ENCODE peak calls at places on chromosomes 3 and 15, in seven cellular contexts. One of them, this sample, is unnamed.

GRCh38 chr15:42035362-42035761 is 14.5 kb upstream of the PLA2G4E start:
- DNase-seq in dermis blood vessel endothelial cell: no peak
- DNase-seq in GM18507: peak
- DNase-seq in astrocyte of the spinal cord: no peak
- DNase-seq in CD8-positive, alpha-beta T cell: no peak
- DNase-seq in NCI-H69: no peak
- DNase-seq in AG08396: no peak
- DNase-seq in this sample: no peak

GRCh38 chr3:153614563-153614962 is 452.5 kb downstream of the RAP2B start:
- DNase-seq in dermis blood vessel endothelial cell: peak
- DNase-seq in GM18507: no peak
- DNase-seq in astrocyte of the spinal cord: peak
- DNase-seq in CD8-positive, alpha-beta T cell: no peak
- DNase-seq in NCI-H69: peak
- DNase-seq in AG08396: peak
- DNase-seq in this sample: no peak

GRCh38 chr3:159239054-159239453 is 437.2 kb downstream of the MFSD1 start:
- DNase-seq in dermis blood vessel endothelial cell: no peak
- DNase-seq in GM18507: no peak
- DNase-seq in astrocyte of the spinal cord: peak
- DNase-seq in CD8-positive, alpha-beta T cell: no peak
- DNase-seq in NCI-H69: peak
- DNase-seq in AG08396: no peak
- DNase-seq in this sample: no peak

GRCh38 chr15:29067949-29068348 is 182.2 kb downstream of the APBA2 start:
- DNase-seq in dermis blood vessel endothelial cell: no peak
- DNase-seq in GM18507: no peak
- DNase-seq in astrocyte of the spinal cord: no peak
- DNase-seq in CD8-positive, alpha-beta T cell: no peak
- DNase-seq in NCI-H69: no peak
- DNase-seq in AG08396: no peak
- DNase-seq in this sample: no peak

GRCh38 chr3:9059489-9060400 is 96.5 kb upstream of the RAD18 start:
- DNase-seq in dermis blood vessel endothelial cell: no peak
- DNase-seq in GM18507: no peak
- DNase-seq in astrocyte of the spinal cord: no peak
- DNase-seq in CD8-positive, alpha-beta T cell: no peak
- DNase-seq in NCI-H69: no peak
- DNase-seq in AG08396: no peak
- DNase-seq in this sample: no peak

GRCh38 chr3:46934508-46935167 is 41.9 kb downstream of the CCDC12 start:
- DNase-seq in dermis blood vessel endothelial cell: peak
- DNase-seq in GM18507: no peak
- DNase-seq in astrocyte of the spinal cord: peak
- DNase-seq in CD8-positive, alpha-beta T cell: no peak
- DNase-seq in NCI-H69: peak
- DNase-seq in AG08396: no peak
- DNase-seq in this sample: no peak

GRCh38 chr15:64361259-64361658 is 5.3 kb upstream of the CSNK1G1 start:
- DNase-seq in dermis blood vessel endothelial cell: no peak
- DNase-seq in GM18507: no peak
- DNase-seq in astrocyte of the spinal cord: no peak
- DNase-seq in CD8-positive, alpha-beta T cell: no peak
- DNase-seq in NCI-H69: no peak
- DNase-seq in AG08396: no peak
- DNase-seq in this sample: no peak

GRCh38 chr3:47661121-47661752 is 82.6 kb upstream of the CSPG5 start:
- DNase-seq in dermis blood vessel endothelial cell: peak
- DNase-seq in GM18507: no peak
- DNase-seq in astrocyte of the spinal cord: peak
- DNase-seq in CD8-positive, alpha-beta T cell: no peak
- DNase-seq in NCI-H69: no peak
- DNase-seq in AG08396: peak
- DNase-seq in this sample: no peak

GRCh38 chr3:64264491-64265109 is 39.3 kb upstream of the PRICKLE2 start:
- DNase-seq in dermis blood vessel endothelial cell: no peak
- DNase-seq in GM18507: no peak
- DNase-seq in astrocyte of the spinal cord: peak
- DNase-seq in CD8-positive, alpha-beta T cell: no peak
- DNase-seq in NCI-H69: peak
- DNase-seq in AG08396: no peak
- DNase-seq in this sample: no peak

GRCh38 chr3:67327582-67327981 is 326.8 kb downstream of the SUCLG2 start:
- DNase-seq in dermis blood vessel endothelial cell: no peak
- DNase-seq in GM18507: no peak
- DNase-seq in astrocyte of the spinal cord: no peak
- DNase-seq in CD8-positive, alpha-beta T cell: no peak
- DNase-seq in NCI-H69: no peak
- DNase-seq in AG08396: no peak
- DNase-seq in this sample: no peak

GRCh38 chr3:98954806-98955205 is 53.3 kb upstream of the DCBLD2 start:
- DNase-seq in dermis blood vessel endothelial cell: peak
- DNase-seq in GM18507: no peak
- DNase-seq in astrocyte of the spinal cord: no peak
- DNase-seq in CD8-positive, alpha-beta T cell: no peak
- DNase-seq in NCI-H69: no peak
- DNase-seq in AG08396: no peak
- DNase-seq in this sample: no peak

GRCh38 chr15:68420186-68420684 is 11.7 kb downstream of the ITGA11 start:
- DNase-seq in dermis blood vessel endothelial cell: no peak
- DNase-seq in GM18507: no peak
- DNase-seq in astrocyte of the spinal cord: no peak
- DNase-seq in CD8-positive, alpha-beta T cell: no peak
- DNase-seq in NCI-H69: peak
- DNase-seq in AG08396: no peak
- DNase-seq in this sample: no peak

GRCh38 chr15:41888662-41889253 is 5.1 kb downstream of the SPTBN5 start:
- DNase-seq in dermis blood vessel endothelial cell: no peak
- DNase-seq in GM18507: no peak
- DNase-seq in astrocyte of the spinal cord: no peak
- DNase-seq in CD8-positive, alpha-beta T cell: no peak
- DNase-seq in NCI-H69: no peak
- DNase-seq in AG08396: no peak
- DNase-seq in this sample: no peak

GRCh38 chr15:71152542-71152941 is 37.3 kb downstream of the THSD4 start:
- DNase-seq in dermis blood vessel endothelial cell: peak
- DNase-seq in GM18507: no peak
- DNase-seq in astrocyte of the spinal cord: no peak
- DNase-seq in CD8-positive, alpha-beta T cell: no peak
- DNase-seq in NCI-H69: no peak
- DNase-seq in AG08396: no peak
- DNase-seq in this sample: no peak

GRCh38 chr15:70853270-70853854 is 595 bp downstream of the LARP6 start:
- DNase-seq in dermis blood vessel endothelial cell: peak
- DNase-seq in GM18507: no peak
- DNase-seq in astrocyte of the spinal cord: peak
- DNase-seq in CD8-positive, alpha-beta T cell: no peak
- DNase-seq in NCI-H69: peak
- DNase-seq in AG08396: peak
- DNase-seq in this sample: no peak

GRCh38 chr3:193885832-193886231 is 250.1 kb upstream of the HES1 start:
- DNase-seq in dermis blood vessel endothelial cell: peak
- DNase-seq in GM18507: no peak
- DNase-seq in astrocyte of the spinal cord: no peak
- DNase-seq in CD8-positive, alpha-beta T cell: no peak
- DNase-seq in NCI-H69: peak
- DNase-seq in AG08396: no peak
- DNase-seq in this sample: no peak

GRCh38 chr3:185740133-185740532 is 84.7 kb downstream of the IGF2BP2 start:
- DNase-seq in dermis blood vessel endothelial cell: no peak
- DNase-seq in GM18507: no peak
- DNase-seq in astrocyte of the spinal cord: no peak
- DNase-seq in CD8-positive, alpha-beta T cell: no peak
- DNase-seq in NCI-H69: no peak
- DNase-seq in AG08396: no peak
- DNase-seq in this sample: no peak

GRCh38 chr15:89767411-89767915 is 8.7 kb upstream of the MESP2 start:
- DNase-seq in dermis blood vessel endothelial cell: no peak
- DNase-seq in GM18507: no peak
- DNase-seq in astrocyte of the spinal cord: no peak
- DNase-seq in CD8-positive, alpha-beta T cell: no peak
- DNase-seq in NCI-H69: no peak
- DNase-seq in AG08396: no peak
- DNase-seq in this sample: no peak

GRCh38 chr15:58015565-58015964 is 49.9 kb downstream of the ALDH1A2 start:
- DNase-seq in dermis blood vessel endothelial cell: no peak
- DNase-seq in GM18507: no peak
- DNase-seq in astrocyte of the spinal cord: peak
- DNase-seq in CD8-positive, alpha-beta T cell: no peak
- DNase-seq in NCI-H69: no peak
- DNase-seq in AG08396: no peak
- DNase-seq in this sample: no peak

GRCh38 chr15:80059786-80060489 is 462 bp downstream of the ZFAND6 start:
- DNase-seq in dermis blood vessel endothelial cell: peak
- DNase-seq in GM18507: peak
- DNase-seq in astrocyte of the spinal cord: no peak
- DNase-seq in CD8-positive, alpha-beta T cell: no peak
- DNase-seq in NCI-H69: peak
- DNase-seq in AG08396: peak
- DNase-seq in this sample: peak

GRCh38 chr3:45078910-45079522 is 52.9 kb downstream of the CLEC3B start:
- DNase-seq in dermis blood vessel endothelial cell: peak
- DNase-seq in GM18507: no peak
- DNase-seq in astrocyte of the spinal cord: no peak
- DNase-seq in CD8-positive, alpha-beta T cell: no peak
- DNase-seq in NCI-H69: no peak
- DNase-seq in AG08396: no peak
- DNase-seq in this sample: no peak

GRCh38 chr3:189513281-189514151 is 117.7 kb upstream of the TP63 start:
- DNase-seq in dermis blood vessel endothelial cell: no peak
- DNase-seq in GM18507: no peak
- DNase-seq in astrocyte of the spinal cord: no peak
- DNase-seq in CD8-positive, alpha-beta T cell: no peak
- DNase-seq in NCI-H69: peak
- DNase-seq in AG08396: no peak
- DNase-seq in this sample: no peak

GRCh38 chr3:39849992-39850706 is 40.7 kb downstream of the MYRIP start:
- DNase-seq in dermis blood vessel endothelial cell: no peak
- DNase-seq in GM18507: no peak
- DNase-seq in astrocyte of the spinal cord: no peak
- DNase-seq in CD8-positive, alpha-beta T cell: no peak
- DNase-seq in NCI-H69: peak
- DNase-seq in AG08396: no peak
- DNase-seq in this sample: no peak

GRCh38 chr3:171187706-171188290 is 161.3 kb upstream of the SLC2A2 start:
- DNase-seq in dermis blood vessel endothelial cell: peak
- DNase-seq in GM18507: no peak
- DNase-seq in astrocyte of the spinal cord: no peak
- DNase-seq in CD8-positive, alpha-beta T cell: no peak
- DNase-seq in NCI-H69: peak
- DNase-seq in AG08396: peak
- DNase-seq in this sample: peak

GRCh38 chr3:57733790-57734189 is 22.3 kb upstream of the SLMAP start:
- DNase-seq in dermis blood vessel endothelial cell: no peak
- DNase-seq in GM18507: no peak
- DNase-seq in astrocyte of the spinal cord: no peak
- DNase-seq in CD8-positive, alpha-beta T cell: no peak
- DNase-seq in NCI-H69: no peak
- DNase-seq in AG08396: peak
- DNase-seq in this sample: no peak

This sample was measured in globus pallidus.